ENCODE peak calls at places on chromosomes 13 and 19, in four cellular contexts. E is endothelial cell, D is left ventricle myocardium inferior, X is HFFc6. P is an unnamed sample.

GRCh38 chr19:30719189-30719990 is 347.2 kb downstream of the ZNF536 start:
- DNase-seq in X (no peak), E (peak; percentile 32), D (peak; percentile 81), P (no peak)

GRCh38 chr13:50377726-50378270 is 362.6 kb downstream of the KCNRG start:
- DNase-seq in E (no peak), X (no peak), D (no peak), P (no peak)

GRCh38 chr19:38250821-38251563 is 5.2 kb downstream of the PPP1R14A start:
- DNase-seq in E (no peak), X (no peak), D (peak; percentile 85), P (no peak)

GRCh38 chr19:21934593-21934992 is 76.2 kb downstream of the ZNF208 start:
- DNase-seq in X (no peak), E (no peak), D (no peak), P (no peak)

GRCh38 chr19:27657271-27658051 is 1555.5 kb downstream of the UQCRFS1 start:
- DNase-seq in D (no peak), X (no peak), E (no peak), P (no peak)

GRCh38 chr13:56528040-56528760 is 612.5 kb upstream of the PRR20A start:
- DNase-seq in D (no peak), E (no peak), X (no peak), P (no peak)

GRCh38 chr13:102862624-102863210 is 16.9 kb downstream of the ERCC5 start:
- DNase-seq in E (no peak), X (no peak), D (no peak), P (no peak)

GRCh38 chr19:5580116-5580515 is 12.4 kb upstream of the TINCR start:
- DNase-seq in E (no peak), X (no peak), D (no peak), P (no peak)

GRCh38 chr13:106685142-106685541 is 117.2 kb upstream of the ARGLU1 start:
- DNase-seq in E (no peak), D (no peak), X (no peak), P (no peak)

GRCh38 chr19:8196271-8196908 is 12.8 kb upstream of the CERS4 start:
- DNase-seq in X (no peak), E (no peak), D (no peak), P (no peak)

GRCh38 chr13:71759506-71760225 is 107.3 kb downstream of the DACH1 start:
- DNase-seq in X (no peak), D (no peak), E (no peak), P (no peak)

GRCh38 chr19:6065685-6066365 is 44.5 kb downstream of the RFX2 start:
- DNase-seq in X (no peak), D (peak; percentile 43), E (peak; percentile 37), P (no peak)

GRCh38 chr19:30268601-30269000 is 103.6 kb upstream of the ZNF536 start:
- DNase-seq in E (no peak), X (no peak), D (no peak), P (no peak)

GRCh38 chr19:1882786-1883692 is 2.3 kb downstream of the ABHD17A start:
- DNase-seq in D (no peak), X (no peak), E (no peak), P (no peak)

GRCh38 chr13:91360246-91360751 is 12.8 kb downstream of the MIR17HG start:
- DNase-seq in X (no peak), D (no peak), E (no peak), P (no peak)

GRCh38 chr19:39363909-39364457 is 21.8 kb downstream of the SAMD4B start:
- DNase-seq in X (no peak), E (no peak), D (peak; percentile 51), P (no peak)

GRCh38 chr19:18677156-18677555 is 6.3 kb upstream of the CRTC1 start:
- DNase-seq in E (no peak), D (no peak), X (no peak), P (no peak)

GRCh38 chr19:18674616-18675015 is 8.9 kb upstream of the CRTC1 start:
- DNase-seq in E (no peak), X (no peak), D (peak; percentile 69), P (no peak)

GRCh38 chr19:18672606-18673337 is 10.7 kb upstream of the CRTC1 start:
- DNase-seq in X (no peak), E (no peak), D (no peak), P (no peak)

GRCh38 chr19:18676692-18677091 is 6.8 kb upstream of the CRTC1 start:
- DNase-seq in X (no peak), E (no peak), D (no peak), P (no peak)

DNA sequence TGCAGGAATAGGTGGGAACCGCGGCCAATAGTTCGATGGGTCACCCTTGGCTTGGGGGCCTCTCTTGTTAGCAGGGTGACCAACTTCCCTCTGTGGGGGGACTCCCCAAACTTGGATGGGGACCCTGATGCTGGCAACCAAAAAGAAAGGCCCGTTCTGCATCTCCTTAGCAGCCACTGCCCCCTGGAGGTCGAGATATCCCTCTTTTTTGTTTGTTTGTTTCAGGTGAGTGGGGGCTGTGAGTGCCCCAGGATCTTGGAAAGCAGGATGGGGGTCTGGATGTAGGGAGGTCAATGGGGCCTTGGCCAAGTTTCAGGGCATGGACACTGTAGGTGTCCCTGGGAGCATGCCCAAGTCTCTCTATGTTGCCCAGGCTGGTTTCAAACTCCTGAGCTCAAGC is 7.7 kb upstream of the CRTC1 start:
- DNase-seq in X (no peak), D (no peak), E (peak; percentile 32), P (no peak)
- TF ChIP-seq CTCF in X (peak; percentile 72), D (peak; percentile 34), E (peak; percentile 36), P (peak; percentile 38)

GRCh38 chr13:38763446-38764381 is 76.8 kb downstream of the FREM2 start:
- DNase-seq in X (peak; percentile 18), E (peak; percentile 39), D (no peak), P (no peak)
- TF ChIP-seq CTCF in X (peak; percentile 71), E (peak; percentile 40), D (peak; percentile 62), P (peak; percentile 58)

DNA sequence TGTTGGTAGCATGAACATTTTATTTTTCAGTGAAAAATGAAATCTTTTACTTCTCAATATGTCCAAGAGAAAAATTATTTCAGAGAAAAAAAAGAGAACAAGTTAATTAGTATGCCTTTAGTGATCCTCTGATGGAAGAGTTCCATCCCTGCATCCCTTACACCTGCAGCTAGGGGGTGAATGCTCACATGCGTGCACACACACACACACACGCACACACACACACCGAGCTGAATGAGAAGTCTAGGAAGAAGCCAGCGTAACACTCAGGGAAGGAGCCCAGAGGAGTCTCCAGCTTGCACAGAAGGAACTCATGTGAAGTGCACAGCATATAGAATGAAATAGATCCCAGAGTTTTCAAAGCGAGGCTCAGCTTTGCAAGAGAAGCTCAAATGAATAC is 510.5 kb downstream of the IRS2 start:
- DNase-seq in E (peak; percentile 15), X (no peak), D (no peak), P (no peak)
- TF ChIP-seq CTCF in E (peak; percentile 16), X (no peak), D (no peak), P (no peak)

DNA sequence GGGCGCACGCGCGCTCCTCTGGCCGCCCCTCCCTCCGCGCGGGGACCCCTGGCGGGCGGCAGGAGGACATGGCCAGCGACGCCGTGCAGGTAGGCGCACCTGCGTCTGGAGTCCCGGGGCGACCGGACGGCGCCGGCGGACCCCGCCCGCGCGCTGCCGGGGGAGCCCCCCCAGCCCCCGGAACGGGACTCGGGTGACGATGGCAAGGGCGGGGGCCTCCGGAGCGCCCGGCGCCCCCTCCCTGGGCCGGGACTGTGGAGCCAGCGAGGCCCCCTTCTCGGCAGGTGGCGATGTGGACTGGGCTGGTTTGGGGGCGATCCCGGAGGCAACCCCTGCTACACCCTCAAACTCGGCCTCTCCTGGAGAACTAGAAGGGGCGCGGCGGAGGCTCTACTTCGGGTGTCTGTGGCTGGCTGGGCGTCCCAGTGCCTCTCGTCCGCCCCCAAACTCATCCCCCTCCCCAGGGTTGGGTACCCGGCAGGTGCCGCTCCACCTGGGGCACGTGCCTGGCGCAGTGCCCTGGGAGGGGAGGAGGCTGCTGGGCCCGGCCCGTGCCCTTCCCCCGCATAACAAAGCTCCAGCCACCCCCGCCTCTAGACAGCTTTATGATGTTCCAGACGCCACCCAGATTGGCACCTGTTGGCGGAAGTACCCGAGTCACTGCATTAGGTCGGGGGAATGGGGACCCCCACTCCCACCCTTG is 499 bp downstream of the PKN1 start:
- DNase-seq in D (no peak), X (no peak), E (no peak), P (peak; percentile 45)
- TF ChIP-seq CTCF in D (no peak), X (no peak), E (no peak), P (no peak)

P was measured in GM06990.